ENCODE peak calls at places on chromosomes 13 and 19, in seven cellular contexts. V is COR-L47; K is stimulated activated CD4-positive, alpha-beta T cell treated with anti-CD3 and anti-CD28 coated beads, Interleukin-2, amount 100 ng/mL, for 48 hours; I is iris pigment epithelial cell; S is fibroblast of the conjunctiva; C is neural progenitor cell; L is H9. T is an unnamed sample.

GRCh38 chr19:46192990-46193650 is 36.4 kb upstream of the IGFL1 start:
- DNase-seq in V (no peak), K (no peak), I (peak; percentile 68), S (no peak), C (no peak), L (no peak), T (no peak)

GRCh38 chr13:40063743-40064142 is 408.3 kb downstream of the COG6 start:
- DNase-seq in V (no peak), K (no peak), I (no peak), S (no peak), C (no peak), L (no peak), T (no peak)

GRCh38 chr19:44869728-44870470 is 21.2 kb upstream of the TOMM40 start:
- DNase-seq in V (no peak), K (no peak), I (peak; percentile 89), S (no peak), C (no peak), L (no peak), T (peak; percentile 81)

GRCh38 chr13:28117689-28118377 is 17.5 kb upstream of the FLT3 start:
- DNase-seq in V (no peak), K (no peak), I (peak; percentile 16), S (no peak), C (no peak), L (peak; percentile 39), T (no peak)

GRCh38 chr13:102295316-102296048 is 106.4 kb downstream of the FGF14 start:
- DNase-seq in V (no peak), K (no peak), I (peak; percentile 66), S (no peak), C (no peak), L (no peak), T (no peak)

GRCh38 chr13:113862766-113863510 is 938 bp downstream of the GAS6 start:
- DNase-seq in V (no peak), K (no peak), I (peak; percentile 35), S (no peak), C (peak; percentile 72), L (peak; percentile 60), T (no peak)

GRCh38 chr19:29942404-29943261 is 594 bp downstream of the URI1 start:
- DNase-seq in V (peak; percentile 63), K (peak; percentile 47), I (peak; percentile 34), S (no peak), C (peak; percentile 84), L (peak; percentile 59), T (peak; percentile 73)

GRCh38 chr19:29113838-29114237 is 99.1 kb downstream of the UQCRFS1 start:
- DNase-seq in V (no peak), K (no peak), I (no peak), S (no peak), C (no peak), L (no peak), T (no peak)

GRCh38 chr13:26325876-26326275 is 71.9 kb downstream of the CDK8 start:
- DNase-seq in V (no peak), K (no peak), I (peak; percentile 28), S (no peak), C (no peak), L (no peak), T (no peak)

GRCh38 chr19:30667227-30667626 is 295.0 kb downstream of the ZNF536 start:
- DNase-seq in V (no peak), K (no peak), I (no peak), S (no peak), C (no peak), L (no peak), T (no peak)

GRCh38 chr13:93200626-93201025 is 26.0 kb upstream of the GPC6 start:
- DNase-seq in V (no peak), K (no peak), I (no peak), S (no peak), C (no peak), L (no peak), T (no peak)

GRCh38 chr19:45446295-45446694 is 21.5 kb upstream of the FOSB start:
- DNase-seq in V (peak; percentile 30), K (no peak), I (no peak), S (no peak), C (peak; percentile 49), L (no peak), T (no peak)

GRCh38 chr19:39969681-39970423 is 1.1 kb upstream of the PSMC4 start:
- DNase-seq in V (no peak), K (no peak), I (no peak), S (no peak), C (no peak), L (no peak), T (no peak)

GRCh38 chr19:14616310-14616870 is 33.5 kb downstream of the CLEC17A start:
- DNase-seq in V (no peak), K (no peak), I (no peak), S (no peak), C (no peak), L (no peak), T (no peak)

T was measured in ascending aorta.